ENCODE peak calls at places on chromosomes 12 and 14, in five cellular contexts. One of them, this sample, is unnamed.

GRCh38 chr12:98922871-98923270 is 277.8 kb downstream of the APAF1 start:
- DNase-seq in upper lobe of left lung: no peak
- DNase-seq in fibroblast of mammary gland: no peak
- DNase-seq in D721Med: no peak
- DNase-seq in heart left ventricle: no peak
- DNase-seq in this sample: no peak

GRCh38 chr12:64916431-64916830 is 92.0 kb downstream of the TBC1D30 start:
- DNase-seq in fibroblast of mammary gland: no peak
- DNase-seq in D721Med: no peak
- DNase-seq in heart left ventricle: no peak
- DNase-seq in upper lobe of left lung: no peak
- DNase-seq in this sample: no peak

GRCh38 chr14:59262717-59263469 is 74.4 kb downstream of the DAAM1 start:
- DNase-seq in fibroblast of mammary gland: no peak
- DNase-seq in D721Med: no peak
- DNase-seq in heart left ventricle: no peak
- DNase-seq in upper lobe of left lung: no peak
- DNase-seq in this sample: no peak

GRCh38 chr12:79826267-79827128 is 108.4 kb downstream of the PPP1R12A start:
- DNase-seq in upper lobe of left lung: no peak
- DNase-seq in fibroblast of mammary gland: no peak
- DNase-seq in D721Med: no peak
- DNase-seq in heart left ventricle: no peak
- DNase-seq in this sample: no peak

GRCh38 chr12:68479261-68479581 is 131.5 kb upstream of the RAP1B start:
- DNase-seq in fibroblast of mammary gland: no peak
- DNase-seq in upper lobe of left lung: no peak
- DNase-seq in heart left ventricle: no peak
- DNase-seq in D721Med: no peak
- DNase-seq in this sample: peak; percentile 55

GRCh38 chr12:107467716-107468115 is 217.9 kb upstream of the PWP1 start:
- DNase-seq in D721Med: no peak
- DNase-seq in fibroblast of mammary gland: no peak
- DNase-seq in upper lobe of left lung: no peak
- DNase-seq in heart left ventricle: no peak
- DNase-seq in this sample: no peak

GRCh38 chr12:1279050-1279449 is 288.0 kb downstream of the ERC1 start:
- DNase-seq in D721Med: no peak
- DNase-seq in upper lobe of left lung: no peak
- DNase-seq in fibroblast of mammary gland: no peak
- DNase-seq in heart left ventricle: no peak
- DNase-seq in this sample: no peak

GRCh38 chr14:35879141-35879648 is 53.1 kb downstream of the BRMS1L start:
- DNase-seq in upper lobe of left lung: no peak
- DNase-seq in fibroblast of mammary gland: peak; percentile 54
- DNase-seq in heart left ventricle: no peak
- DNase-seq in D721Med: no peak
- DNase-seq in this sample: peak; percentile 68

GRCh38 chr14:91796622-91797347 is 64.9 kb upstream of the CATSPERB start:
- DNase-seq in upper lobe of left lung: no peak
- DNase-seq in D721Med: no peak
- DNase-seq in fibroblast of mammary gland: peak; percentile 59
- DNase-seq in heart left ventricle: no peak
- DNase-seq in this sample: peak; percentile 8

GRCh38 chr12:112904571-112904970 is 2.2 kb upstream of the OAS1 start:
- DNase-seq in fibroblast of mammary gland: peak; percentile 50
- DNase-seq in upper lobe of left lung: no peak
- DNase-seq in D721Med: no peak
- DNase-seq in heart left ventricle: no peak
- DNase-seq in this sample: peak; percentile 49

GRCh38 chr14:59275668-59276067 is 87.2 kb downstream of the DAAM1 start:
- DNase-seq in D721Med: no peak
- DNase-seq in heart left ventricle: no peak
- DNase-seq in upper lobe of left lung: no peak
- DNase-seq in fibroblast of mammary gland: peak; percentile 94
- DNase-seq in this sample: peak; percentile 93

GRCh38 chr14:20350860-20351259 is 7.4 kb downstream of the PARP2 start:
- DNase-seq in fibroblast of mammary gland: peak; percentile 20
- DNase-seq in upper lobe of left lung: no peak
- DNase-seq in D721Med: no peak
- DNase-seq in heart left ventricle: no peak
- DNase-seq in this sample: no peak

GRCh38 chr12:38540156-38540555 is 223.6 kb downstream of the ALG10B start:
- DNase-seq in D721Med: no peak
- DNase-seq in upper lobe of left lung: no peak
- DNase-seq in fibroblast of mammary gland: no peak
- DNase-seq in heart left ventricle: no peak
- DNase-seq in this sample: no peak

GRCh38 chr14:28774764-28775738 is 8.5 kb downstream of the FOXG1 start:
- DNase-seq in heart left ventricle: no peak
- DNase-seq in upper lobe of left lung: no peak
- DNase-seq in D721Med: no peak
- DNase-seq in fibroblast of mammary gland: no peak
- DNase-seq in this sample: no peak

GRCh38 chr14:28773176-28773575 is 6.6 kb downstream of the FOXG1 start:
- DNase-seq in fibroblast of mammary gland: no peak
- DNase-seq in D721Med: no peak
- DNase-seq in heart left ventricle: no peak
- DNase-seq in upper lobe of left lung: no peak
- DNase-seq in this sample: no peak

GRCh38 chr14:28772613-28773012 is 6.0 kb downstream of the FOXG1 start:
- DNase-seq in fibroblast of mammary gland: no peak
- DNase-seq in heart left ventricle: no peak
- DNase-seq in upper lobe of left lung: no peak
- DNase-seq in D721Med: no peak
- DNase-seq in this sample: no peak

GRCh38 chr14:28776482-28777266 is 10.1 kb downstream of the FOXG1 start:
- DNase-seq in upper lobe of left lung: no peak
- DNase-seq in D721Med: no peak
- DNase-seq in fibroblast of mammary gland: no peak
- DNase-seq in heart left ventricle: no peak
- DNase-seq in this sample: no peak

GRCh38 chr14:28773917-28774691 is 7.5 kb downstream of the FOXG1 start:
- DNase-seq in heart left ventricle: no peak
- DNase-seq in D721Med: no peak
- DNase-seq in upper lobe of left lung: no peak
- DNase-seq in fibroblast of mammary gland: peak; percentile 66
- DNase-seq in this sample: peak; percentile 36
- TF ChIP-seq CTCF in heart left ventricle: no peak
- TF ChIP-seq CTCF in D721Med: peak; percentile 89
- TF ChIP-seq CTCF in upper lobe of left lung: no peak
- TF ChIP-seq CTCF in fibroblast of mammary gland: peak; percentile 52
- TF ChIP-seq CTCF in this sample: peak; percentile 49

GRCh38 chr14:96273629-96274028 is 17.6 kb downstream of the BDKRB1 start:
- DNase-seq in upper lobe of left lung: no peak
- DNase-seq in heart left ventricle: no peak
- DNase-seq in D721Med: no peak
- DNase-seq in fibroblast of mammary gland: no peak
- DNase-seq in this sample: no peak
- TF ChIP-seq CTCF in upper lobe of left lung: no peak
- TF ChIP-seq CTCF in heart left ventricle: no peak
- TF ChIP-seq CTCF in D721Med: no peak
- TF ChIP-seq CTCF in fibroblast of mammary gland: no peak
- TF ChIP-seq CTCF in this sample: no peak

DNA sequence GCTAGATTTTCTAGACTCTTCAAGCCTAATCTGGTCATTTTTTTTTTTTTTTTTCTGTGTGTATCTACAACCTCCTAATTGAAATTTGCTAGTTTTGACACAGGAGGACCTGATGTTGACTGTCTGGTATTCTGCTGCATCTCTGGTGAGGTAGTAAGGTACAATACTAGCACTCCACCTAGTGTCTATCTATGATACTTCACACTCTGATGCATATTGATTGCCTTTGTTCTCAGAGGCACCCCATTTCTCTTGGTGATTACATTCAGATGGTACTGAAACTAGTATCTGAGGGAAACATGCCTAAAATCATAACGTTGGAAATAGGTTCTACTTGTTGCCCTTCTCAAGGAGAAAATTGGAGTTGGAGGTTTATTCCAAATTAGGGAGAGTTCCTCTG is 930.5 kb upstream of the NOVA1 start:
- DNase-seq in D721Med: no peak
- DNase-seq in fibroblast of mammary gland: peak; percentile 57
- DNase-seq in upper lobe of left lung: no peak
- DNase-seq in heart left ventricle: no peak
- DNase-seq in this sample: peak; percentile 33
- TF ChIP-seq CTCF in D721Med: peak; percentile 22
- TF ChIP-seq CTCF in fibroblast of mammary gland: peak; percentile 60
- TF ChIP-seq CTCF in upper lobe of left lung: no peak
- TF ChIP-seq CTCF in heart left ventricle: no peak
- TF ChIP-seq CTCF in this sample: peak; percentile 57

DNA sequence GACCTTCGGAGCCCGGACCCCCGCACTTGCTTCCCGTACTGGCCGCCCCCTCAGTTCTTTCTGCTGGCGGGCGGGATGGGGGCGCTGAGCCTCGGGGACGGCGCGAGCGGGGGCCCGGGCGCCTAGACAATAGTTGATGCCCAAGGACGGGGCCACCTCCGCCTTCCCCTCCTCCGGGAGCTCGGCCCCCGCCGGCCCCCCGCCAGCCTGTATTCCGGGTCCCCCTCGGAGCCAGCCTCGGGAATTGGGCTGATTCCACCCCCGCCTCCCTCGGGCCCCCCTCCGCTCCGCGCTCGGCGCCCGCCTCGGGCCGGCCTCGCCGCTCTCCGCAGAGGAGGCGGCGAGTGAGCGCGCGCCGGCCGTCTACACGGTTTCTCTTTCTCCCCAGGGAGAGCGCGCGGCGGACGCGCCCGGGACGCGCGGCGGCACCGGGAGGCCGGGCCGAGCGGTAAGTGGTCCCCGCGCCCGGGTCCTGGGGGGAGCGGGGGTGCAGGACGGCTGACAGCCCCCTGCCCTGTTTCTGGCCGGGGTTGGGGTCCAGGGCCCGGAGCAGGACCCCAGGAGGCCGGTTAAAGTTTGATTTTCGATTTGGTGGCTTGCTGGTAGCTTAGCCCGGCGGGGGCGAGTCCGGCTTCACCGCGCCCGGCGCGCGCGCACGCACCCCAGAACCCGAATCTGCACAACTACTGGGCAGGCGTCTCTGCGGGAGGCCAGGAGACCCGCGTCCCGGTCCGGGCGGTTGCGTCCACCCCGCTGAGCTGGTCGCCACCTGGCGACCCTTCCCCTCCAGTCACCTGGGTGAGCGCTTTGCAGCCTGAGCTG is 413.7 kb downstream of the PCNX1 start:
- DNase-seq in fibroblast of mammary gland: peak; percentile 39
- DNase-seq in upper lobe of left lung: peak; percentile 59
- DNase-seq in D721Med: no peak
- DNase-seq in heart left ventricle: peak; percentile 70
- DNase-seq in this sample: peak; percentile 52
- TF ChIP-seq CTCF in fibroblast of mammary gland: no peak
- TF ChIP-seq CTCF in upper lobe of left lung: no peak
- TF ChIP-seq CTCF in D721Med: no peak
- TF ChIP-seq CTCF in heart left ventricle: no peak
- TF ChIP-seq CTCF in this sample: no peak

GRCh38 chr12:12070674-12071661 is at the start of gene BCL2L14:
- DNase-seq in upper lobe of left lung: no peak
- DNase-seq in D721Med: no peak
- DNase-seq in heart left ventricle: no peak
- DNase-seq in fibroblast of mammary gland: no peak
- DNase-seq in this sample: peak; percentile 12
- TF ChIP-seq CTCF in upper lobe of left lung: no peak
- TF ChIP-seq CTCF in D721Med: no peak
- TF ChIP-seq CTCF in heart left ventricle: no peak
- TF ChIP-seq CTCF in fibroblast of mammary gland: no peak
- TF ChIP-seq CTCF in this sample: no peak

This sample was measured in astrocyte.